ENCODE peak calls at places on chromosomes 7 and 10, in seven cellular contexts. One of them, this sample, is unnamed.

GRCh38 chr10:128560993-128561392 is 434.8 kb upstream of the MKI67 start:
- DNase-seq in astrocyte of the spinal cord: no peak
- DNase-seq in gastrocnemius medialis: no peak
- DNase-seq in AG09309: no peak
- DNase-seq in Caco-2: no peak
- DNase-seq in PC-3: no peak
- DNase-seq in AG04450: no peak
- DNase-seq in this sample: peak

GRCh38 chr10:7233259-7233991 is 177.4 kb downstream of the SFMBT2 start:
- DNase-seq in astrocyte of the spinal cord: no peak
- DNase-seq in gastrocnemius medialis: peak
- DNase-seq in AG09309: no peak
- DNase-seq in Caco-2: no peak
- DNase-seq in PC-3: peak
- DNase-seq in AG04450: no peak
- DNase-seq in this sample: no peak

GRCh38 chr7:134495546-134495945 is 31.8 kb upstream of the AKR1B10 start:
- DNase-seq in astrocyte of the spinal cord: no peak
- DNase-seq in gastrocnemius medialis: no peak
- DNase-seq in AG09309: no peak
- DNase-seq in Caco-2: no peak
- DNase-seq in PC-3: no peak
- DNase-seq in AG04450: no peak
- DNase-seq in this sample: no peak

GRCh38 chr7:25034136-25034535 is 54.2 kb upstream of the OSBPL3 start:
- DNase-seq in astrocyte of the spinal cord: no peak
- DNase-seq in gastrocnemius medialis: no peak
- DNase-seq in AG09309: no peak
- DNase-seq in Caco-2: no peak
- DNase-seq in PC-3: no peak
- DNase-seq in AG04450: no peak
- DNase-seq in this sample: no peak

GRCh38 chr10:78997635-78998618 is 70.8 kb upstream of the ZMIZ1 start:
- DNase-seq in astrocyte of the spinal cord: no peak
- DNase-seq in gastrocnemius medialis: no peak
- DNase-seq in AG09309: no peak
- DNase-seq in Caco-2: no peak
- DNase-seq in PC-3: no peak
- DNase-seq in AG04450: no peak
- DNase-seq in this sample: no peak

GRCh38 chr7:27917119-27917518 is 177.2 kb downstream of the TAX1BP1 start:
- DNase-seq in astrocyte of the spinal cord: no peak
- DNase-seq in gastrocnemius medialis: no peak
- DNase-seq in AG09309: no peak
- DNase-seq in Caco-2: no peak
- DNase-seq in PC-3: no peak
- DNase-seq in AG04450: no peak
- DNase-seq in this sample: no peak

GRCh38 chr7:82446897-82447296 is 3.3 kb upstream of the CACNA2D1 start:
- DNase-seq in astrocyte of the spinal cord: no peak
- DNase-seq in gastrocnemius medialis: no peak
- DNase-seq in AG09309: no peak
- DNase-seq in Caco-2: no peak
- DNase-seq in PC-3: no peak
- DNase-seq in AG04450: no peak
- DNase-seq in this sample: no peak

GRCh38 chr7:36287371-36288241 is 102.1 kb upstream of the ANLN start:
- DNase-seq in astrocyte of the spinal cord: no peak
- DNase-seq in gastrocnemius medialis: peak
- DNase-seq in AG09309: no peak
- DNase-seq in Caco-2: no peak
- DNase-seq in PC-3: peak
- DNase-seq in AG04450: no peak
- DNase-seq in this sample: no peak

GRCh38 chr7:116798205-116798730 is 64.1 kb upstream of the CAPZA2 start:
- DNase-seq in astrocyte of the spinal cord: no peak
- DNase-seq in gastrocnemius medialis: no peak
- DNase-seq in AG09309: no peak
- DNase-seq in Caco-2: no peak
- DNase-seq in PC-3: no peak
- DNase-seq in AG04450: no peak
- DNase-seq in this sample: no peak

GRCh38 chr7:1709900-1710299 is 39.8 kb downstream of the ELFN1 start:
- DNase-seq in astrocyte of the spinal cord: no peak
- DNase-seq in gastrocnemius medialis: no peak
- DNase-seq in AG09309: no peak
- DNase-seq in Caco-2: no peak
- DNase-seq in PC-3: peak
- DNase-seq in AG04450: no peak
- DNase-seq in this sample: no peak
- TF ChIP-seq CTCF in astrocyte of the spinal cord: peak
- TF ChIP-seq CTCF in gastrocnemius medialis: peak
- TF ChIP-seq CTCF in AG09309: peak
- TF ChIP-seq CTCF in Caco-2: peak
- TF ChIP-seq CTCF in PC-3: peak
- TF ChIP-seq CTCF in AG04450: peak
- TF ChIP-seq CTCF in this sample: no peak

DNA sequence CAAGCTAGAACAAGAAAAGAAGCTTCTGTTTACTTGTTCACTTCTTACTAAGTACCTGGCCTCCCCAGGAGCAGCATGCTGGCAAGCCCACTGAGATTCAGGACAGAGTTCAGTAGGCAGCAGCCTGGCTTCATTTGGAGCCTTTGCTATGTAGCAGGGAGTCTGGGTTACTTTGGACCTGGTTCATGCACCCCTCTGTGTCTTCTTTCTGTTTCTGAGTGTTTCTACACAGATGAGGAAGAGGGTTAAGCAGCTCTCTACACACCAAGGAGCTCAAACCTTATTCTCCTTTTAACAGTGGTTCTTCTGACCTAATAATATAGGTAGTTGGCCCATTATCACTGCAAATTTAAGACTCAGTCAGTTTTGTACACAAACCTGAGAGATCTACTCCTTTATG is 152.9 kb downstream of the ARID5B start:
- DNase-seq in astrocyte of the spinal cord: no peak
- DNase-seq in gastrocnemius medialis: no peak
- DNase-seq in AG09309: no peak
- DNase-seq in Caco-2: no peak
- DNase-seq in PC-3: no peak
- DNase-seq in AG04450: no peak
- DNase-seq in this sample: no peak
- H3K4me3 ChIP-seq in astrocyte of the spinal cord: no peak
- H3K4me3 ChIP-seq in gastrocnemius medialis: peak
- H3K4me3 ChIP-seq in AG09309: no peak
- H3K4me3 ChIP-seq in Caco-2: no peak
- H3K4me3 ChIP-seq in PC-3: no peak
- H3K4me3 ChIP-seq in AG04450: peak
- H3K4me3 ChIP-seq in this sample: no peak

GRCh38 chr10:124125305-124126116 is 32.1 kb upstream of the CHST15 start:
- DNase-seq in astrocyte of the spinal cord: no peak
- DNase-seq in gastrocnemius medialis: no peak
- DNase-seq in AG09309: no peak
- DNase-seq in Caco-2: no peak
- DNase-seq in PC-3: peak
- DNase-seq in AG04450: no peak
- DNase-seq in this sample: no peak
- TF ChIP-seq CTCF in astrocyte of the spinal cord: peak
- TF ChIP-seq CTCF in gastrocnemius medialis: peak
- TF ChIP-seq CTCF in AG09309: peak
- TF ChIP-seq CTCF in Caco-2: peak
- TF ChIP-seq CTCF in PC-3: peak
- TF ChIP-seq CTCF in AG04450: peak
- TF ChIP-seq CTCF in this sample: no peak

DNA sequence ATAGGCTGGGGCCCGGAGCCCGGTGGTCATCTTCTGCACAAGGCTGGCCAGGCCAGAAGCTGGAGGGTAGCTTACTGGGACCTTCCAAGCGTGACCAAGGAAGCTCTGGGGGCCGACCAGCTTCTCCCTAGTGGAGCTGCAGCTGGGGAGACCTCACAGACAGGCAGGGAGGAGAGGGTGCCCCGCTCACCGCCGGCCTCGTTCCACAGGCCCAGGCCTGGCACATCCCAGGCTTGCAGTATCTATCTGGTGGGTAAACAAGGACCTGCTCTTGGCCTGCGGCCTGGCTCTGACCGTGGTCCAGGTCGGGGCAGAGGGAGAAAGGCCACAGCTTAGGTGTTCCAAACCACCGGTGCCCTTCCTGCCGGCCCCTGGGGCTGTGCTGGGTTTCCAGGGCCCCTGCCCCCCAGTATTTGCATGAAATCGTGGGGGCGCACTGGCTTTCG is 1.6 kb upstream of the ELFN1 start:
- DNase-seq in astrocyte of the spinal cord: no peak
- DNase-seq in gastrocnemius medialis: no peak
- DNase-seq in AG09309: no peak
- DNase-seq in Caco-2: peak
- DNase-seq in PC-3: no peak
- DNase-seq in AG04450: no peak
- DNase-seq in this sample: peak
- H3K4me3 ChIP-seq in astrocyte of the spinal cord: no peak
- H3K4me3 ChIP-seq in gastrocnemius medialis: no peak
- H3K4me3 ChIP-seq in AG09309: no peak
- H3K4me3 ChIP-seq in Caco-2: no peak
- H3K4me3 ChIP-seq in PC-3: no peak
- H3K4me3 ChIP-seq in AG04450: no peak
- H3K4me3 ChIP-seq in this sample: no peak

DNA sequence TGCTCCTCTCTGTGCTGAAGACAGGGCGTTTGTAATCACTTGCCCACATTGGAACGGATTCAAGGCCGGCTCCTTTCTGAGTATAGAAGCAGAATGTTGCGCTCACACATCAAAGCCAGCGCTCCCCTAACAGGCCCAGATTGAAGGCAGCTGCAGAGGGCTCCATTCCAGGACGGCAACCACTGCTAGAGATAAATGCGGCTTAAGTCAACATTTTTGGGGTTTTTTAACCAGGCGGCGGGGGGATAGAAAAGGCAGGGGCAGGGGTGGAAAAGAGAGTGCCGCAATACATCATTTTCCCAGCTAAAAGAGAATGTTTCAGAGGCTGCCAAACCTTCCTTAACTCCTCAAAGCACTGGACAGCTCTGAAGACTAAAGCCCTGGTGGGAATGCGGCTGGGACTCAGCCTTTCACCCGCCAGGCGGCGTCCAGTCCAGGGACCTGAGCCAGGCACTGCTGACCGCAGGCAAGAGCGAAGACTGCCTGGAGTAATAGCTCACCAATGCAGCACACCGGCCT is 189.6 kb downstream of the TNS3 start:
- DNase-seq in astrocyte of the spinal cord: peak
- DNase-seq in gastrocnemius medialis: peak
- DNase-seq in AG09309: peak
- DNase-seq in Caco-2: peak
- DNase-seq in PC-3: no peak
- DNase-seq in AG04450: peak
- DNase-seq in this sample: no peak
- TF ChIP-seq CTCF in astrocyte of the spinal cord: peak
- TF ChIP-seq CTCF in gastrocnemius medialis: peak
- TF ChIP-seq CTCF in AG09309: peak
- TF ChIP-seq CTCF in Caco-2: no peak
- TF ChIP-seq CTCF in PC-3: no peak
- TF ChIP-seq CTCF in AG04450: peak
- TF ChIP-seq CTCF in this sample: no peak

This sample was measured in lower leg skin.